ENCODE peak calls at places on chromosome 15, in four cellular contexts. Y, R, S and D are unnamed samples.

GRCh38 chr15:73560501-73561117 is 72.6 kb downstream of the NPTN start:
- DNase-seq in S (peak), Y (no peak), R (peak), D (peak)

GRCh38 chr15:20280933-20281463 is 260.6 kb downstream of the GOLGA6L6 start:
- DNase-seq in S (no peak), Y (peak), R (no peak), D (no peak)

GRCh38 chr15:76576526-76577279 is 240.1 kb downstream of the ISL2 start:
- DNase-seq in Y (no peak), S (peak), R (peak), D (no peak)

GRCh38 chr15:66578286-66578875 is 12.6 kb upstream of the LCTL start:
- DNase-seq in S (peak), Y (no peak), R (peak), D (no peak)

GRCh38 chr15:52427804-52428203 is 100.9 kb downstream of the MYO5A start:
- DNase-seq in R (peak), Y (no peak), S (peak), D (no peak)

GRCh38 chr15:64348455-64348854 is 7.5 kb downstream of the CSNK1G1 start:
- DNase-seq in Y (no peak), S (peak), R (no peak), D (no peak)

GRCh38 chr15:73688455-73688854 is 4.3 kb downstream of the CD276 start:
- DNase-seq in S (no peak), Y (no peak), R (peak), D (no peak)

GRCh38 chr15:80736571-80736970 is 41.5 kb downstream of the ABHD17C start:
- DNase-seq in R (peak), Y (no peak), S (no peak), D (no peak)

GRCh38 chr15:78108300-78109084 is 16.1 kb downstream of the SH2D7 start:
- DNase-seq in Y (peak), R (peak), S (peak), D (peak)

GRCh38 chr15:99120050-99120777 is 15.3 kb downstream of the SYNM start:
- DNase-seq in R (no peak), S (no peak), Y (no peak), D (no peak)

GRCh38 chr15:72389231-72389630 is 8.9 kb upstream of the TMEM202 start:
- DNase-seq in R (peak), S (no peak), Y (no peak), D (no peak)

GRCh38 chr15:34514251-34514760 is 69.1 kb downstream of the GOLGA8B start:
- DNase-seq in R (peak), S (peak), Y (no peak), D (peak)

GRCh38 chr15:68620721-68621528 is 42.1 kb downstream of the CORO2B start:
- DNase-seq in S (peak), R (peak), Y (peak), D (no peak)

GRCh38 chr15:39041979-39042485 is 477.4 kb upstream of the RASGRP1 start:
- DNase-seq in R (no peak), Y (no peak), S (no peak), D (no peak)

GRCh38 chr15:73387507-73388255 is 18.9 kb upstream of the HCN4 start:
- DNase-seq in R (peak), S (peak), Y (no peak), D (no peak)

GRCh38 chr15:29665441-29665985 is 156.8 kb downstream of the TJP1 start:
- DNase-seq in Y (no peak), S (peak), R (peak), D (no peak)

GRCh38 chr15:45048784-45049631 is 26.0 kb downstream of the SORD start:
- DNase-seq in Y (no peak), R (peak), S (no peak), D (peak)

GRCh38 chr15:74954515-74954914 is 2.1 kb downstream of the RPP25 start:
- DNase-seq in R (peak), Y (no peak), S (no peak), D (no peak)

GRCh38 chr15:78422571-78423340 is 15.3 kb upstream of the IREB2 start:
- DNase-seq in S (peak), Y (peak), R (peak), D (peak)

GRCh38 chr15:101437209-101437608 is 52.3 kb downstream of the PCSK6 start:
- DNase-seq in Y (peak), S (no peak), R (no peak), D (no peak)

GRCh38 chr15:67884514-67885225 is 44.8 kb upstream of the RNU6-1 start:
- DNase-seq in R (peak), Y (peak), S (peak), D (peak)

GRCh38 chr15:59247364-59247763 is 40.7 kb downstream of the LDHAL6B start:
- DNase-seq in Y (no peak), S (peak), R (peak), D (peak)

GRCh38 chr15:90101130-90101968 is 919 bp downstream of the IDH2 start:
- DNase-seq in R (peak), Y (peak), S (peak), D (peak)

GRCh38 chr15:81809543-81809942 is 236.3 kb downstream of the MEX3B start:
- DNase-seq in R (peak), S (peak), Y (no peak), D (no peak)

GRCh38 chr15:27932600-27932999 is 166.5 kb downstream of the OCA2 start:
- DNase-seq in Y (no peak), R (no peak), S (no peak), D (no peak)

GRCh38 chr15:49877871-49878511 is 241.0 kb downstream of the ATP8B4 start:
- DNase-seq in S (peak), Y (no peak), R (peak), D (no peak)

GRCh38 chr15:77855871-77856270 is 221.6 kb downstream of the TBC1D2B start:
- DNase-seq in R (no peak), Y (no peak), S (no peak), D (no peak)

GRCh38 chr15:61364871-61365270 is 135.8 kb upstream of the RORA start:
- DNase-seq in R (no peak), Y (no peak), S (no peak), D (no peak)

GRCh38 chr15:81400640-81401236 is 26.7 kb upstream of the TMC3 start:
- DNase-seq in Y (no peak), R (peak), S (peak), D (no peak)

GRCh38 chr15:27538325-27538724 is 560.8 kb downstream of the OCA2 start:
- DNase-seq in R (no peak), Y (no peak), S (no peak), D (no peak)

GRCh38 chr15:70569139-70569717 is 194.1 kb downstream of the UACA start:
- DNase-seq in S (peak), Y (no peak), R (peak), D (no peak)

GRCh38 chr15:95550702-95551101 is 779.8 kb upstream of the NR2F2 start:
- DNase-seq in R (no peak), S (no peak), Y (no peak), D (no peak)

GRCh38 chr15:54029076-54029475 is 50.8 kb downstream of the UNC13C start:
- DNase-seq in Y (no peak), S (no peak), R (no peak), D (no peak)

GRCh38 chr15:40930430-40931299 is 1.5 kb downstream of the DLL4 start:
- DNase-seq in Y (no peak), R (peak), S (no peak), D (peak)

GRCh38 chr15:40929730-40930429 is 740 bp downstream of the DLL4 start:
- DNase-seq in R (peak), Y (no peak), S (peak), D (no peak)

GRCh38 chr15:40927497-40928346 is 1.4 kb upstream of the DLL4 start:
- DNase-seq in S (no peak), Y (no peak), R (no peak), D (no peak)

GRCh38 chr15:40928351-40928974 is 677 bp upstream of the DLL4 start:
- DNase-seq in R (no peak), S (no peak), Y (no peak), D (no peak)

DNA sequence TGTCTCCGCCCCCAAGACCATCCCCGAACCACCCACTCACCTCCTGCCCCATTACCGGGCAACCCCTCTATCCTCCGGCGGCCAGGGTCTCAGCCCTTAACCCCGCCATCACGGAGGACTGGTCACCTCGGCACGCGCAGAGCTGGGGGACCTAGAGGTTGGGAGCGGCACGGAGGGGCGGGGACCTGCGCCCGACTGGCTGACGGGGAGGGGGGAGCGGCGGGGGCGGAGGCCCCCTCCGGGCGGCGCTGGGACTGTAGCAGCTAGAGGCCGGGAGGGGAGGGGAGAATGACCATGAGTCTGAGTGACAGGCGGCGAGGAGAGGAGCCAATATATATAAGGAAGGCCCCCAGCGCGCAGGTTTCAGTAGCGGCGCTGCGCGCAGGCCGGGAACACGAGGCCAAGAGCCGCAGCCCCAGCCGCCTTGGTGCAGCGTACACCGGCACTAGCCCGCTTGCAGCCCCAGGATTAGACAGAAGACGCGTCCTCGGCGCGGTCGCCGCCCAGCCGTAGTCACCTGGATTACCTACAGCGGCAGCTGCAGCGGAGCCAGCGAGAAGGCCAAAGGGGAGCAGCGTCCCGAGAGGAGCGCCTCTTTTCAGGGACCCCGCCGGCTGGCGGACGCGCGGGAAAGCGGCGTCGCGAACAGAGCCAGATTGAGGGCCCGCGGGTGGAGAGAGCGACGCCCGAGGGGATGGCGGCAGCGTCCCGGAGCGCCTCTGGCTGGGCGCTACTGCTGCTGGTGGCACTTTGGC is at the start of gene DLL4:
- DNase-seq in S (peak), R (no peak), Y (no peak), D (peak)
- TF ChIP-seq CTCF in S (no peak), R (no peak), Y (no peak), D (no peak)

GRCh38 chr15:40369474-40369869 is 11.5 kb downstream of the DISP2 start:
- DNase-seq in R (no peak), Y (no peak), S (no peak), D (no peak)

GRCh38 chr15:40366204-40367037 is 8.4 kb downstream of the DISP2 start:
- DNase-seq in R (no peak), Y (no peak), S (no peak), D (no peak)

GRCh38 chr15:40368701-40369473 is 10.9 kb downstream of the DISP2 start:
- DNase-seq in R (no peak), Y (no peak), S (no peak), D (no peak)

GRCh38 chr15:40367038-40367672 is 9.1 kb downstream of the DISP2 start:
- DNase-seq in Y (peak), R (no peak), S (no peak), D (no peak)

GRCh38 chr15:40367673-40368611 is 9.9 kb downstream of the DISP2 start:
- DNase-seq in R (peak), Y (peak), S (peak), D (peak)
- H3K4me3 ChIP-seq in R (peak), Y (peak), S (peak), D (peak)

DNA sequence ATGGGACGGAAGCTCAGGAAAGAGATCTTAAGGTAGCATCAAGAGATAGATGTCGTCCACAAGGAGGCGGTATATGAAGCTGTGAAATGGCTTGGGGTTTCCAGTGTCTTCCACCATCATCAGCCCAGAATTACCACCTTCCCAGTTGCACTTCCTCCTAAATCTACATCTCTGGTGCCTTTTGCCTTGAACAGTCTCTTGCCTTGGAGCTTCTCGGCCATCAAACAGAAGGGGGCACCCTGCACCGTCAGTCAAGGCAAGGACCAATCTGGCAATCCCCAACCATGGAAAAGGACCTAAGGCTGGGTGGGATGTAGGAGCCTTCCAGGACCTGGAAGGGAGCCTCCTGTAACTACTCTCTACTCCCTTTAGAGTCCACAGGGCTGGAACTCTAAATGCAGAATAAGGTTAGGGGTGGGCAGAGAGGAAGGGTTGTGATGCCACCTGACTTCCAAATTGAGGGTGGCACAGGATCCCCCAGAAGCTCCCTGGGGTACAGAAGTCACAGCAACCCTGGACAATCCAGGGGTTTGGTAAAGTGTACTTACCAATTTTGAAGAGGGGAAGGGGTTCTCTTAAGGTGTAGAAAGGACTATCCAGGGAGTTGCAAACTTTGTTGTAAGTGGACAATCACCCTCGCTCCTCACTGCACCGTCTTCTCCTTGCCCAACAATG is 1.0 kb upstream of the RYR3 start:
- DNase-seq in R (no peak), Y (peak), S (no peak), D (no peak)
- TF ChIP-seq CTCF in R (no peak), Y (no peak), S (peak), D (peak)

GRCh38 chr15:32867313-32867626 is 149.5 kb downstream of the GREM1 start:
- DNase-seq in Y (no peak), S (peak), R (peak), D (no peak)

GRCh38 chr15:32861741-32862140 is 143.9 kb downstream of the GREM1 start:
- DNase-seq in R (peak), S (peak), Y (peak), D (peak)

GRCh38 chr15:32864841-32865240 is 147.0 kb downstream of the GREM1 start:
- DNase-seq in Y (no peak), S (no peak), R (no peak), D (no peak)

GRCh38 chr15:32866486-32867312 is 148.9 kb downstream of the GREM1 start:
- DNase-seq in S (peak), Y (no peak), R (no peak), D (no peak)

DNA sequence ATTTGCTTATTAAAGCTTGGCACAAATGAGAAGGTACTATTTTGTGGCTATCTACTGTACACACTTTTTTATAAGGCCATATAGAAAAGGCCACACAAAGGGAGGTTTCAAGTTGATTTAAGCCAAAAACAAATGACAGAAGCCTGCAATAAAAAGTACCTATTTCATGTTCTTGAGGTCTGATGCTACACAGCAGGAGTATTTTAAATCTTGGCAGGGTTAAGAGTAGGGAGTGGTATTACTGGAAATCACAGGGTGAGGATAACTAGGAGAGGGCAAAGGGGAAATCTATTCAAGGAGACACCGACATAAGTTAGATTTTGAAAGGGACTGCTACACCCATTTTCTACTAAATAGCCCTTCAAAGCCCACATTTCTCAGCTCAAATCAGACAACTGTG is 146.2 kb downstream of the GREM1 start:
- DNase-seq in R (peak), S (no peak), Y (no peak), D (no peak)
- H3K4me3 ChIP-seq in R (no peak), S (no peak), Y (no peak), D (no peak)